ENCODE peak calls at places on chromosome 7, in four cellular contexts. A is endothelial cell, H is non-pigmented ciliary epithelial cell, R is NCI-H1092. E is an unnamed sample.

GRCh38 chr7:23338439-23338838 is 39.3 kb downstream of the MALSU1 start:
- DNase-seq in R (no peak), A (no peak), H (no peak), E (no peak)

GRCh38 chr7:155992538-155992937 is 180.3 kb upstream of the SHH start:
- DNase-seq in H (no peak), A (no peak), R (no peak), E (no peak)

GRCh38 chr7:10977113-10977512 is 3.4 kb downstream of the PHF14 start:
- DNase-seq in H (no peak), A (no peak), R (no peak), E (no peak)

GRCh38 chr7:130667593-130668257 is 823 bp downstream of the COPG2 start:
- DNase-seq in A (no peak), R (peak), H (no peak), E (no peak)

GRCh38 chr7:19522486-19522885 is 186.4 kb downstream of the POLR1F start:
- DNase-seq in H (peak), R (no peak), A (no peak), E (no peak)

GRCh38 chr7:91962419-91962818 is 21.8 kb downstream of the AKAP9 start:
- DNase-seq in A (no peak), R (no peak), H (no peak), E (no peak)

GRCh38 chr7:31192996-31193395 is 140.9 kb downstream of the ADCYAP1R1 start:
- DNase-seq in R (peak), H (no peak), A (peak), E (no peak)

GRCh38 chr7:45663965-45664623 is 89.9 kb downstream of the ADCY1 start:
- DNase-seq in R (no peak), A (no peak), H (no peak), E (no peak)

GRCh38 chr7:27196287-27196739 is 3.6 kb downstream of the HOXA13 start:
- DNase-seq in R (peak), H (peak), A (peak), E (peak)

GRCh38 chr7:86453454-86453853 is 190.3 kb upstream of the GRM3 start:
- DNase-seq in H (no peak), R (no peak), A (no peak), E (no peak)

GRCh38 chr7:29434405-29434804 is 129.2 kb upstream of the PRR15 start:
- DNase-seq in H (no peak), R (no peak), A (no peak), E (no peak)

GRCh38 chr7:67551027-67551426 is 554.4 kb downstream of the TYW1 start:
- DNase-seq in A (no peak), H (no peak), R (peak), E (no peak)

GRCh38 chr7:100483101-100483727 is 513 bp upstream of the NYAP1 start:
- DNase-seq in A (peak), R (peak), H (no peak), E (no peak)

GRCh38 chr7:99380823-99381663 is 6.5 kb downstream of the ARPC1B start:
- DNase-seq in A (no peak), R (no peak), H (no peak), E (peak)

GRCh38 chr7:131898418-131898817 is 342.0 kb upstream of the PODXL start:
- DNase-seq in A (no peak), H (no peak), R (no peak), E (no peak)

GRCh38 chr7:80216996-80217842 is 82.6 kb downstream of the GNAI1 start:
- DNase-seq in A (no peak), H (no peak), R (no peak), E (no peak)

GRCh38 chr7:87480386-87480785 is 4.9 kb upstream of the ABCB4 start:
- DNase-seq in A (no peak), H (peak), R (no peak), E (no peak)

GRCh38 chr7:17625038-17625437 is 315.3 kb downstream of the SNX13 start:
- DNase-seq in A (no peak), H (peak), R (no peak), E (no peak)

E was measured in GF-D8.